ENCODE peak calls at places on chromosome 11, in four cellular contexts. E is psoas muscle, Z is uterus, B is colonic mucosa. L is an unnamed sample. For H3K36me3 and H3K4me1, the result is how much of the 10 kb centered on the place peaks cover.

GRCh38 chr11:2752204-2752772 is 52.5 kb upstream of the KCNQ1OT1 start:
- DNase-seq in Z (no peak), E (no peak), B (no peak), L (no peak)

GRCh38 chr11:130827697-130828377 is 88.4 kb downstream of the SNX19 start:
- DNase-seq in B (peak), E (peak), Z (peak), L (no peak)

GRCh38 chr11:11279956-11280689 is 72.9 kb downstream of the CSNK2A3 start:
- DNase-seq in Z (no peak), B (no peak), E (no peak), L (no peak)

GRCh38 chr11:85709983-85710382 is 24.0 kb upstream of the CCDC89 start:
- DNase-seq in B (no peak), E (no peak), Z (no peak), L (no peak)

GRCh38 chr11:121535122-121535796 is 82.5 kb upstream of the SORL1-AS1 start:
- DNase-seq in B (no peak), E (no peak), Z (no peak), L (no peak)

GRCh38 chr11:45754261-45754709 is 50.7 kb upstream of the SLC35C1 start:
- DNase-seq in Z (peak), B (no peak), E (no peak), L (no peak)

GRCh38 chr11:112025682-112026081 is 474 bp downstream of the DLAT start:
- DNase-seq in B (no peak), E (no peak), Z (no peak), L (no peak)

GRCh38 chr11:77471520-77472234 is 2.2 kb downstream of the PAK1 start:
- DNase-seq in B (peak), Z (no peak), E (no peak), L (no peak)

GRCh38 chr11:12963789-12964536 is 45.2 kb upstream of the RASSF10 start:
- DNase-seq in Z (peak), E (peak), B (peak), L (peak)

GRCh38 chr11:90220391-90220790 is 2.5 kb downstream of the CHORDC1 start:
- DNase-seq in Z (no peak), E (no peak), B (no peak), L (no peak)

DNA sequence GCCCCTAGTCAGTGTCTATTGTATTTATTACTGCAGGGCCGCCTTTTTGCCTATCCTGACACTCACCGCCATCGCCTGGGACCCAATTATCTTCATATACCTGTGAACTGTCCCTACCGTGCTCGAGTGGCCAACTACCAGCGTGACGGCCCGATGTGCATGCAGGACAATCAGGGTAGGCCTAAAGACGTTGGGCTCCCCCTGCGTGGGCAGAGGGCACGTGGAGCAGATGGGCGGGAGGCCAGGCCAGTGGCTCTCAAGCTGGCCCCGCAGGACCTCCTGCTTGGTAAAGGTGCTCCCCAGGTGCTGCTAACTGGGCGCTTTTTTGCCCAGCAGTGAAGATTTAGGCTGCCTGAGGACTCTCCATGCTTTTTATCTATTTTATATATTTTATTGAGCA is 22.5 kb downstream of the CAT start:
- DNase-seq in B (no peak), Z (no peak), E (no peak), L (no peak)
- H3K36me3 ChIP-seq in B (under half), Z (under half), E (under half), L (half or more)

GRCh38 chr11:71463331-71464211 is 10.6 kb downstream of the NADSYN1 start:
- DNase-seq in E (no peak), B (no peak), Z (no peak), L (no peak)
- H3K4me1 ChIP-seq in E (under half), B (under half), Z (under half), L (under half)

GRCh38 chr11:20963596-20963995 is 294.2 kb downstream of the NELL1 start:
- DNase-seq in Z (no peak), B (no peak), E (no peak), L (no peak)
- H3K27ac ChIP-seq in Z (no peak), B (no peak), E (no peak), L (no peak)

GRCh38 chr11:66498508-66498907 is 11.9 kb upstream of the BBS1 start:
- DNase-seq in Z (no peak), E (no peak), B (peak), L (no peak)

GRCh38 chr11:66495401-66495844 is 15.0 kb upstream of the BBS1 start:
- DNase-seq in Z (no peak), E (peak), B (no peak), L (no peak)

GRCh38 chr11:66494935-66495334 is 14.7 kb downstream of the DPP3 start:
- DNase-seq in E (no peak), Z (no peak), B (no peak), L (no peak)

GRCh38 chr11:66494458-66494857 is 14.2 kb downstream of the DPP3 start:
- DNase-seq in Z (no peak), E (no peak), B (no peak), L (no peak)

GRCh38 chr11:66497206-66497605 is 13.2 kb upstream of the BBS1 start:
- DNase-seq in E (no peak), B (no peak), Z (no peak), L (no peak)
- H3K36me3 ChIP-seq in E (under half), B (under half), Z (under half), L (under half)

GRCh38 chr11:1519028-1519736 is 32.6 kb upstream of the MOB2 start:
- DNase-seq in B (no peak), E (peak), Z (no peak), L (no peak)
- H3K4me1 ChIP-seq in B (under half), E (under half), Z (under half), L (half or more)

GRCh38 chr11:84465040-84465439 is 1162.1 kb downstream of the DLG2 start:
- DNase-seq in E (no peak), B (no peak), Z (no peak), L (no peak)
- H3K27ac ChIP-seq in E (no peak), B (no peak), Z (no peak), L (no peak)

GRCh38 chr11:94870422-94870821 is 102.3 kb downstream of the AMOTL1 start:
- DNase-seq in B (no peak), Z (no peak), E (no peak), L (peak)

GRCh38 chr11:94871491-94872185 is 101.7 kb downstream of the CWC15 start:
- DNase-seq in E (no peak), B (no peak), Z (no peak), L (peak)

GRCh38 chr11:94866936-94867795 is 99.0 kb downstream of the AMOTL1 start:
- DNase-seq in Z (no peak), E (no peak), B (no peak), L (peak)

GRCh38 chr11:94868468-94868867 is 100.3 kb downstream of the AMOTL1 start:
- DNase-seq in E (no peak), Z (no peak), B (no peak), L (peak)

GRCh38 chr11:94869186-94869585 is 101.0 kb downstream of the AMOTL1 start:
- DNase-seq in E (no peak), B (no peak), Z (no peak), L (peak)
- H3K36me3 ChIP-seq in E (under half), B (under half), Z (under half), L (half or more)